ENCODE peak calls at places on chromosome 17, in ten cellular contexts. One of them, this sample, is unnamed.

GRCh38 chr17:28972437-28972836 is 21.1 kb upstream of the PHF12 start:
- DNase-seq in A549: no peak
- DNase-seq in islet precursor cell: peak; percentile 86
- DNase-seq in neural crest cell: no peak
- DNase-seq in EL: peak; percentile 66
- DNase-seq in hippocampal formation: no peak
- DNase-seq in AG08395: peak; percentile 45
- DNase-seq in NCI-H1105: no peak
- DNase-seq in astrocyte of the hippocampus: peak; percentile 78
- DNase-seq in left cardiac atrium: no peak
- DNase-seq in this sample: no peak

GRCh38 chr17:78903101-78903779 is at the start of gene CEP295NL:
- DNase-seq in A549: peak; percentile 66
- DNase-seq in islet precursor cell: peak; percentile 81
- DNase-seq in neural crest cell: peak; percentile 52
- DNase-seq in EL: no peak
- DNase-seq in hippocampal formation: no peak
- DNase-seq in AG08395: no peak
- DNase-seq in NCI-H1105: no peak
- DNase-seq in astrocyte of the hippocampus: peak; percentile 75
- DNase-seq in left cardiac atrium: no peak
- DNase-seq in this sample: no peak

GRCh38 chr17:35612924-35613521 is 25.9 kb downstream of the AP2B1 start:
- DNase-seq in A549: no peak
- DNase-seq in islet precursor cell: peak; percentile 73
- DNase-seq in neural crest cell: peak; percentile 48
- DNase-seq in EL: peak; percentile 52
- DNase-seq in hippocampal formation: peak; percentile 49
- DNase-seq in AG08395: peak; percentile 40
- DNase-seq in NCI-H1105: peak; percentile 30
- DNase-seq in astrocyte of the hippocampus: peak; percentile 70
- DNase-seq in left cardiac atrium: peak; percentile 44
- DNase-seq in this sample: no peak

GRCh38 chr17:79664925-79665738 is 54.3 kb upstream of the RBFOX3 start:
- DNase-seq in A549: no peak
- DNase-seq in islet precursor cell: peak; percentile 84
- DNase-seq in neural crest cell: no peak
- DNase-seq in EL: no peak
- DNase-seq in hippocampal formation: no peak
- DNase-seq in AG08395: no peak
- DNase-seq in NCI-H1105: no peak
- DNase-seq in astrocyte of the hippocampus: peak; percentile 44
- DNase-seq in left cardiac atrium: peak; percentile 73
- DNase-seq in this sample: peak; percentile 54

GRCh38 chr17:45722161-45722560 is 62.0 kb upstream of the CRHR1 start:
- DNase-seq in A549: peak; percentile 85
- DNase-seq in islet precursor cell: peak; percentile 87
- DNase-seq in neural crest cell: peak; percentile 41
- DNase-seq in EL: peak; percentile 23
- DNase-seq in hippocampal formation: peak; percentile 7
- DNase-seq in AG08395: peak; percentile 19
- DNase-seq in NCI-H1105: no peak
- DNase-seq in astrocyte of the hippocampus: no peak
- DNase-seq in left cardiac atrium: no peak
- DNase-seq in this sample: no peak

GRCh38 chr17:1724351-1724868 is at the start of gene WDR81:
- DNase-seq in A549: peak; percentile 92
- DNase-seq in islet precursor cell: peak; percentile 93
- DNase-seq in neural crest cell: peak; percentile 75
- DNase-seq in EL: peak; percentile 84
- DNase-seq in hippocampal formation: peak; percentile 61
- DNase-seq in AG08395: peak; percentile 82
- DNase-seq in NCI-H1105: peak; percentile 56
- DNase-seq in astrocyte of the hippocampus: peak; percentile 92
- DNase-seq in left cardiac atrium: peak; percentile 97
- DNase-seq in this sample: peak; percentile 90

GRCh38 chr17:81923302-81924260 is 4.0 kb downstream of the MAFG start:
- DNase-seq in A549: peak; percentile 83
- DNase-seq in islet precursor cell: peak; percentile 90
- DNase-seq in neural crest cell: peak; percentile 44
- DNase-seq in EL: peak; percentile 74
- DNase-seq in hippocampal formation: no peak
- DNase-seq in AG08395: peak; percentile 80
- DNase-seq in NCI-H1105: no peak
- DNase-seq in astrocyte of the hippocampus: peak; percentile 88
- DNase-seq in left cardiac atrium: peak; percentile 80
- DNase-seq in this sample: peak; percentile 63

GRCh38 chr17:72173475-72174116 is 52.8 kb downstream of the SOX9 start:
- DNase-seq in A549: no peak
- DNase-seq in islet precursor cell: no peak
- DNase-seq in neural crest cell: no peak
- DNase-seq in EL: no peak
- DNase-seq in hippocampal formation: no peak
- DNase-seq in AG08395: no peak
- DNase-seq in NCI-H1105: no peak
- DNase-seq in astrocyte of the hippocampus: no peak
- DNase-seq in left cardiac atrium: no peak
- DNase-seq in this sample: no peak

GRCh38 chr17:36667922-36668321 is 66.5 kb downstream of the MRM1 start:
- DNase-seq in A549: no peak
- DNase-seq in islet precursor cell: peak; percentile 59
- DNase-seq in neural crest cell: no peak
- DNase-seq in EL: peak; percentile 8
- DNase-seq in hippocampal formation: no peak
- DNase-seq in AG08395: no peak
- DNase-seq in NCI-H1105: no peak
- DNase-seq in astrocyte of the hippocampus: no peak
- DNase-seq in left cardiac atrium: no peak
- DNase-seq in this sample: no peak

GRCh38 chr17:5446786-5447185 is 7.8 kb upstream of the C1QBP start:
- DNase-seq in A549: no peak
- DNase-seq in islet precursor cell: no peak
- DNase-seq in neural crest cell: no peak
- DNase-seq in EL: no peak
- DNase-seq in hippocampal formation: peak; percentile 93
- DNase-seq in AG08395: no peak
- DNase-seq in NCI-H1105: no peak
- DNase-seq in astrocyte of the hippocampus: no peak
- DNase-seq in left cardiac atrium: no peak
- DNase-seq in this sample: peak; percentile 90

GRCh38 chr17:54455251-54455868 is 445.3 kb upstream of the TOM1L1 start:
- DNase-seq in A549: no peak
- DNase-seq in islet precursor cell: no peak
- DNase-seq in neural crest cell: no peak
- DNase-seq in EL: no peak
- DNase-seq in hippocampal formation: no peak
- DNase-seq in AG08395: no peak
- DNase-seq in NCI-H1105: no peak
- DNase-seq in astrocyte of the hippocampus: no peak
- DNase-seq in left cardiac atrium: no peak
- DNase-seq in this sample: no peak

GRCh38 chr17:72407336-72408121 is 286.7 kb downstream of the SOX9 start:
- DNase-seq in A549: peak; percentile 99
- DNase-seq in islet precursor cell: peak; percentile 87
- DNase-seq in neural crest cell: no peak
- DNase-seq in EL: peak; percentile 98
- DNase-seq in hippocampal formation: peak; percentile 67
- DNase-seq in AG08395: peak; percentile 99
- DNase-seq in NCI-H1105: peak; percentile 90
- DNase-seq in astrocyte of the hippocampus: peak; percentile 98
- DNase-seq in left cardiac atrium: peak; percentile 59
- DNase-seq in this sample: peak; percentile 67

GRCh38 chr17:8674344-8675305 is 44.1 kb upstream of the MYH10 start:
- DNase-seq in A549: no peak
- DNase-seq in islet precursor cell: peak; percentile 67
- DNase-seq in neural crest cell: no peak
- DNase-seq in EL: no peak
- DNase-seq in hippocampal formation: no peak
- DNase-seq in AG08395: peak; percentile 38
- DNase-seq in NCI-H1105: no peak
- DNase-seq in astrocyte of the hippocampus: no peak
- DNase-seq in left cardiac atrium: peak; percentile 82
- DNase-seq in this sample: no peak

GRCh38 chr17:13476722-13477121 is 125.0 kb downstream of the HS3ST3A1 start:
- DNase-seq in A549: no peak
- DNase-seq in islet precursor cell: no peak
- DNase-seq in neural crest cell: no peak
- DNase-seq in EL: no peak
- DNase-seq in hippocampal formation: no peak
- DNase-seq in AG08395: peak; percentile 24
- DNase-seq in NCI-H1105: no peak
- DNase-seq in astrocyte of the hippocampus: no peak
- DNase-seq in left cardiac atrium: no peak
- DNase-seq in this sample: no peak

GRCh38 chr17:72510454-72511016 is 389.7 kb downstream of the SOX9 start:
- DNase-seq in A549: no peak
- DNase-seq in islet precursor cell: no peak
- DNase-seq in neural crest cell: no peak
- DNase-seq in EL: no peak
- DNase-seq in hippocampal formation: no peak
- DNase-seq in AG08395: peak; percentile 37
- DNase-seq in NCI-H1105: no peak
- DNase-seq in astrocyte of the hippocampus: peak; percentile 64
- DNase-seq in left cardiac atrium: no peak
- DNase-seq in this sample: no peak

GRCh38 chr17:72104863-72105234 is 16.0 kb upstream of the SOX9 start:
- DNase-seq in A549: no peak
- DNase-seq in islet precursor cell: no peak
- DNase-seq in neural crest cell: no peak
- DNase-seq in EL: no peak
- DNase-seq in hippocampal formation: no peak
- DNase-seq in AG08395: no peak
- DNase-seq in NCI-H1105: no peak
- DNase-seq in astrocyte of the hippocampus: no peak
- DNase-seq in left cardiac atrium: no peak
- DNase-seq in this sample: no peak

GRCh38 chr17:9512323-9513168 is 63.1 kb downstream of the STX8 start:
- DNase-seq in A549: no peak
- DNase-seq in islet precursor cell: peak; percentile 76
- DNase-seq in neural crest cell: no peak
- DNase-seq in EL: peak; percentile 67
- DNase-seq in hippocampal formation: no peak
- DNase-seq in AG08395: no peak
- DNase-seq in NCI-H1105: no peak
- DNase-seq in astrocyte of the hippocampus: peak; percentile 64
- DNase-seq in left cardiac atrium: no peak
- DNase-seq in this sample: no peak

GRCh38 chr17:73156166-73156840 is 8.5 kb upstream of the SSTR2 start:
- DNase-seq in A549: peak; percentile 88
- DNase-seq in islet precursor cell: peak; percentile 91
- DNase-seq in neural crest cell: peak; percentile 65
- DNase-seq in EL: peak; percentile 82
- DNase-seq in hippocampal formation: peak; percentile 64
- DNase-seq in AG08395: peak; percentile 87
- DNase-seq in NCI-H1105: no peak
- DNase-seq in astrocyte of the hippocampus: peak; percentile 78
- DNase-seq in left cardiac atrium: peak; percentile 76
- DNase-seq in this sample: peak; percentile 82

GRCh38 chr17:51228177-51228576 is 31.7 kb downstream of the MBTD1 start:
- DNase-seq in A549: no peak
- DNase-seq in islet precursor cell: no peak
- DNase-seq in neural crest cell: no peak
- DNase-seq in EL: peak; percentile 14
- DNase-seq in hippocampal formation: no peak
- DNase-seq in AG08395: peak; percentile 56
- DNase-seq in NCI-H1105: no peak
- DNase-seq in astrocyte of the hippocampus: peak; percentile 28
- DNase-seq in left cardiac atrium: no peak
- DNase-seq in this sample: no peak

GRCh38 chr17:14745541-14745940 is 444.7 kb downstream of the HS3ST3B1 start:
- DNase-seq in A549: no peak
- DNase-seq in islet precursor cell: no peak
- DNase-seq in neural crest cell: no peak
- DNase-seq in EL: no peak
- DNase-seq in hippocampal formation: no peak
- DNase-seq in AG08395: peak; percentile 9
- DNase-seq in NCI-H1105: no peak
- DNase-seq in astrocyte of the hippocampus: no peak
- DNase-seq in left cardiac atrium: no peak
- DNase-seq in this sample: no peak

GRCh38 chr17:8173056-8173870 is 2.9 kb downstream of the TMEM107 start:
- DNase-seq in A549: peak; percentile 89
- DNase-seq in islet precursor cell: peak; percentile 94
- DNase-seq in neural crest cell: no peak
- DNase-seq in EL: peak; percentile 96
- DNase-seq in hippocampal formation: peak; percentile 94
- DNase-seq in AG08395: peak; percentile 88
- DNase-seq in NCI-H1105: peak; percentile 95
- DNase-seq in astrocyte of the hippocampus: peak; percentile 95
- DNase-seq in left cardiac atrium: peak; percentile 78
- DNase-seq in this sample: peak; percentile 77

GRCh38 chr17:77609553-77610517 is 348.7 kb upstream of the TNRC6C start:
- DNase-seq in A549: no peak
- DNase-seq in islet precursor cell: peak; percentile 40
- DNase-seq in neural crest cell: no peak
- DNase-seq in EL: peak; percentile 13
- DNase-seq in hippocampal formation: no peak
- DNase-seq in AG08395: no peak
- DNase-seq in NCI-H1105: no peak
- DNase-seq in astrocyte of the hippocampus: no peak
- DNase-seq in left cardiac atrium: no peak
- DNase-seq in this sample: no peak

GRCh38 chr17:76446449-76447231 is 6.3 kb downstream of the UBE2O start:
- DNase-seq in A549: peak; percentile 96
- DNase-seq in islet precursor cell: peak; percentile 95
- DNase-seq in neural crest cell: no peak
- DNase-seq in EL: peak; percentile 90
- DNase-seq in hippocampal formation: no peak
- DNase-seq in AG08395: peak; percentile 55
- DNase-seq in NCI-H1105: no peak
- DNase-seq in astrocyte of the hippocampus: peak; percentile 80
- DNase-seq in left cardiac atrium: no peak
- DNase-seq in this sample: no peak

GRCh38 chr17:4617090-4617489 is 24.4 kb downstream of the ALOX15 start:
- DNase-seq in A549: no peak
- DNase-seq in islet precursor cell: no peak
- DNase-seq in neural crest cell: no peak
- DNase-seq in EL: no peak
- DNase-seq in hippocampal formation: no peak
- DNase-seq in AG08395: no peak
- DNase-seq in NCI-H1105: no peak
- DNase-seq in astrocyte of the hippocampus: no peak
- DNase-seq in left cardiac atrium: no peak
- DNase-seq in this sample: no peak

GRCh38 chr17:39486242-39486641 is 25.0 kb downstream of the CDK12 start:
- DNase-seq in A549: no peak
- DNase-seq in islet precursor cell: peak; percentile 68
- DNase-seq in neural crest cell: no peak
- DNase-seq in EL: peak; percentile 78
- DNase-seq in hippocampal formation: no peak
- DNase-seq in AG08395: peak; percentile 20
- DNase-seq in NCI-H1105: no peak
- DNase-seq in astrocyte of the hippocampus: peak; percentile 25
- DNase-seq in left cardiac atrium: no peak
- DNase-seq in this sample: no peak

GRCh38 chr17:56727876-56728617 is 105.7 kb downstream of the C17orf67 start:
- DNase-seq in A549: no peak
- DNase-seq in islet precursor cell: peak; percentile 87
- DNase-seq in neural crest cell: no peak
- DNase-seq in EL: no peak
- DNase-seq in hippocampal formation: no peak
- DNase-seq in AG08395: no peak
- DNase-seq in NCI-H1105: no peak
- DNase-seq in astrocyte of the hippocampus: no peak
- DNase-seq in left cardiac atrium: no peak
- DNase-seq in this sample: no peak

GRCh38 chr17:40443988-40444899 is 994 bp downstream of the IGFBP4 start:
- DNase-seq in A549: no peak
- DNase-seq in islet precursor cell: no peak
- DNase-seq in neural crest cell: no peak
- DNase-seq in EL: peak; percentile 38
- DNase-seq in hippocampal formation: no peak
- DNase-seq in AG08395: no peak
- DNase-seq in NCI-H1105: no peak
- DNase-seq in astrocyte of the hippocampus: peak; percentile 51
- DNase-seq in left cardiac atrium: no peak
- DNase-seq in this sample: no peak

GRCh38 chr17:80053102-80053501 is 16.7 kb downstream of the CCDC40 start:
- DNase-seq in A549: no peak
- DNase-seq in islet precursor cell: no peak
- DNase-seq in neural crest cell: no peak
- DNase-seq in EL: no peak
- DNase-seq in hippocampal formation: no peak
- DNase-seq in AG08395: no peak
- DNase-seq in NCI-H1105: no peak
- DNase-seq in astrocyte of the hippocampus: no peak
- DNase-seq in left cardiac atrium: no peak
- DNase-seq in this sample: no peak